ENCODE peak calls at places on chromosome 14, in five cellular contexts. A is A549, L is WTC11, J is K562, B is GM12878. W is an unnamed sample.

GRCh38 chr14:56422703-56423213 is 156.8 kb upstream of the TMEM260 start:
- DNase-seq in J (peak; percentile 20), L (peak; percentile 15), B (no peak), A (peak; percentile 55), W (peak; percentile 21)

GRCh38 chr14:91237219-91237618 is 7.3 kb downstream of the GPR68 start:
- DNase-seq in L (no peak), B (no peak), A (no peak), J (no peak), W (no peak)

GRCh38 chr14:50835280-50835679 is 4.3 kb upstream of the NIN start:
- DNase-seq in B (peak; percentile 79), A (no peak), L (no peak), J (no peak), W (peak; percentile 61)

GRCh38 chr14:75917322-75918251 is 64.2 kb downstream of the TGFB3 start:
- DNase-seq in B (no peak), L (no peak), J (no peak), A (no peak), W (no peak)

GRCh38 chr14:24665440-24665991 is 31.5 kb upstream of the GZMB start:
- DNase-seq in A (no peak), L (no peak), B (peak; percentile 77), J (no peak), W (no peak)

GRCh38 chr14:55951366-55952206 is 166.6 kb upstream of the PELI2 start:
- DNase-seq in L (no peak), B (no peak), A (no peak), J (no peak), W (no peak)

GRCh38 chr14:67934087-67934486 is 114.5 kb downstream of the RAD51B start:
- DNase-seq in A (peak; percentile 82), B (peak; percentile 42), J (peak; percentile 41), L (peak; percentile 28), W (peak; percentile 62)

GRCh38 chr14:89276424-89276975 is 140.5 kb downstream of the FOXN3 start:
- DNase-seq in J (no peak), B (peak; percentile 94), A (no peak), L (no peak), W (no peak)

GRCh38 chr14:34049769-34050168 is 98.9 kb upstream of the EGLN3 start:
- DNase-seq in B (no peak), L (no peak), A (no peak), J (no peak), W (no peak)

GRCh38 chr14:93160353-93160801 is 24.3 kb downstream of the MOAP1 start:
- DNase-seq in L (peak; percentile 29), B (no peak), A (peak; percentile 66), J (peak; percentile 62), W (no peak)

GRCh38 chr14:100617715-100618693 is 30.8 kb upstream of the BEGAIN start:
- DNase-seq in J (no peak), A (no peak), L (no peak), B (no peak), W (no peak)
- TF ChIP-seq ESRRA in J (no peak), A (no peak), L (no peak), B (no peak), W (no peak)

DNA sequence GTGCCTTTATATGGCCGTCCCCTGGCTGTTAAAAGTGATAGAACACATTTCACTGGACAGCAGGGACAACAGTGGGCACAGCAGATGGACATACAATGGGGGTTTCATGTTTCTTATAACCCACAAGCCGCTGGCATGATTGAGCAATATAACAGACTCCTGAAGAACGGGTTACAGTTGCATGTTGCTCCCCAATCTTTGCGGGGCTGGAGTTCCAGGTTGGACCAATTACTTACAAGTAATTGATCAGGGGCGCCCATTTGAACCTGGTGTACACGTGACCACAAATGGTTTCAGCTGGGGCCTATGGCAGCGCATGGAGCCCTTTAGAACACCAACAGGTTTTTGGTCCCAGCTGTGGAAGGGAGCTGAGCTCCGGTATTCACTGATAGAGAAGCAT is 13.1 kb upstream of the RNASE12 start:
- DNase-seq in A (no peak), B (no peak), L (no peak), J (no peak), W (no peak)
- TF ChIP-seq ESRRA in A (no peak), B (no peak), L (no peak), J (no peak), W (no peak)

DNA sequence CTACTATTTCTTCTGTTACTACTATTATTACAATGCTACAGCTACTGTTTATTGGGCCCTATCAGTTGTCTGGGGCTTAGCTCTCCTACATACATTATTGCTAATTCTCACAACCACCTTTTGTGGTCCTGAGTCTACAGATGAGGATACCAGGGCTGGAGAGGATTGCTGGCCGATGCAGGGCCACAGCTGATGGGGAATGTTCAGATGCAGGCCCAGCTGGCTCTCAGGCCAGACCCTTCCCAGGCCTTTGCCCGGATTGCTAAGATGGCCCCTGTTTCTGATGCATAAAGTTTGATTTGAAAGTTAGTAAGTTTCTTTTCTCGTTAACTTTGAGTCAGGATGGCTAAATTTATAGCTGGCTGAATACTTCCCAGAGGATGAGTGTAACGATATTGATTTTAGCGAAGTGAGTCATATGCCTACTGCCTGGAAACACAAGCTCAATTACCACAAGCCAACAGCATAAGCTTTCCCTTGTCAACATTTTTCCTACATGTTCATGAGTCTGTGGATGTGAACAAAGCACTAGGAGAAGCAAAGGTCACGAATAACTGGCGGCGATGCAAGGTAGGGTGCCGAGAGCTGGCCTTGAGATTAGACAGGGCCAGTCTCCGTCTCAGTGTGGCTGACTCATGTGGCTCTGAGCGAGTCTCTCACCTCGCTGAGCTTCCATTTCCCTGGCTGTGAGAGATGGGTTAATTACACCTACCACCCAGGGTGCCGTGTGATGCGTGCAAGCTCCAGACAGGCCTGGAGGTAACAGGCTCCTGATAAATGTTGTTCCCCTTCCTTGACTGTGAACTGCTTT is 111.0 kb downstream of the BEGAIN start:
- DNase-seq in A (peak; percentile 78), B (no peak), L (no peak), J (peak; percentile 10), W (peak; percentile 95)
- TF ChIP-seq ESRRA in A (no peak), B (no peak), L (no peak), J (no peak), W (peak; percentile 67)

DNA sequence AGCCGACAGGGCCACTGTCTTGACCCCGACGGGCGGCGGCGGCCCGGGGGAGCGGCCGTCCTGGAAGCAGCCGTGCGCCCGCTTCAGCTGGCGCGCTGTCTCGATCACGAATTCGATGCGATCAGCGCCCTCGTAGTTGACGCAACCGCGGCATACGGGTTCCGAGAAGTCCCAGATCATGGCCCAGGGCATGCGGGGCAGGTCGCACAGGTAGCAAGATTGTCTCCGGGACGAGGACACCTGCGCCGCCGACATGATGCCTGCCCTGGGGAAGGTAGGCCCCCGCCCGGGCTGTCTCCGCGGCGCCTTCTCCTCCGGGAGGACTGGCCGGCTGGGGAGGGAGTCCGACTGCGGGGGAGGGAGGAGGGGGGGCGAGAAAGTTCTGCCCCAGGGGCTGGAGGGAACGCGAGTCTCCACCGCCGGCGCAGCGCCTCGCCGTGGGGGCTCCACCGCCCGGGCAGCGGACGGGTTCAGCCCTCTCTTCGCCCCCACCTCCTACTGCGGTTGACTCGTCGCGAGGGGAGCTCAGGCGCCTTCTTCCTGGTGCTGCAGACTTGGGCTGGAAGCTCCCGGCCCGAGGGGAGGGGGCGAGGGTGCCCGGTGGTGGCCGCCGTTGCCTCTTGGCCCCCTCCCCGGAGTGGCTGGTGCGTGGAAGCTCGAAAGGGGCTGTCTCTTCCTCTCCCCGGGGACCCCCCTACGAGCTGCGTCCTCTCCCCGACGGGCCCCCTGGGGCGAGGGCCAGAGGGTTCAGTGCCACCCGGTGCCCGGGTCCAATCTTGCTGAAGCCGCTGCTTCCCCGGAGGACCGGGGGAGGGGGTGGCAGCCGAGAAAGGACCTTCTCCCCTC is 747 bp downstream of the IRF2BPL start:
- DNase-seq in A (peak; percentile 65), L (peak; percentile 58), J (peak; percentile 79), B (no peak), W (no peak)
- TF ChIP-seq ESRRA in A (no peak), L (peak; percentile 8), J (no peak), B (no peak), W (no peak)

DNA sequence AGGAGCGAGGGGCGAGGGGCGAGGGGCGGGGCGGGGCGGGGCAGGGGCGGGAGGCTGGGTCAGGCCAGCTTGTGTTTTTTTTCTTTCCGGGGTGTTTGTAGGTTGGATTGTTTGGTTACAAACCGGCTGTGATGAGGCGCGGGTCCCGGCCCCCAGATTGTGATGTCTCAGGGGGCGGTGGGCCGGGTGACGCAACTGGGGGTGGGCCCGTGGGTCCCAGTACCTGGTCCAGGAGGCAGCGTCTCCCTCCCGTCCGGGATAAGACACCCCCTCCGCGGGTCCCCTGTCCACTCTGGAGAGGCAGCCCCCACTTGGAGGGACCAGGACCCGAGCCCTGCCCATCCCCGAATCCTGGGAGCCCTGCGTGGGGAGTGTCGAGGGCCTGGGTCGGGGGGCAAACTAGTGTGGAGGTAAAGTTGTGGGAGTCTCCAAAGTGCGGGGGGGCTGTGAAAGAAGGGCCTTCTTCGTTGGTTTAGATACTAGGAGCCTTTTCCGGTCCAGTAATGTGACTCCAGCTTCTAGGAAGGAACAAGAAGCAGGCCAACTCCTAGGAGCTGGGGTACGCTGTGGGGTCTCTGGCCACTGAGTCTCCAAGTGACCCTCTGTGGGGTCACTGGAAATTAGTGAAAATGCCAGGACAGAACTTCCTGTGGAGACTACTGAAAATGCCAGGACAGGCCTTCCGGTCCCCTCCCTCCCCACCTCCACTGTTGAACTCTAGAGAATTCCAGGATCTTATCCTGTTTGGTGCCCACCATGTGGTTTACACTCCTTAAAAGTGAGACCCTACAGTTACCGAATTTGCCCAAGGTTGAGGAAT is 578 bp upstream of the CLMN start:
- DNase-seq in L (peak; percentile 21), A (no peak), J (peak; percentile 9), B (no peak), W (no peak)
- TF ChIP-seq ESRRA in L (no peak), A (no peak), J (no peak), B (no peak), W (no peak)

GRCh38 chr14:86794689-86795088 is 1198.3 kb downstream of the GALC start:
- DNase-seq in L (no peak), A (no peak), J (no peak), B (no peak), W (no peak)

GRCh38 chr14:86798330-86798729 is 1194.7 kb downstream of the GALC start:
- DNase-seq in L (no peak), A (no peak), B (no peak), J (no peak), W (no peak)

GRCh38 chr14:86799244-86799647 is 1193.7 kb downstream of the GALC start:
- DNase-seq in J (no peak), L (no peak), B (no peak), A (no peak), W (peak; percentile 72)

GRCh38 chr14:86797075-86797351 is 1196.0 kb downstream of the GALC start:
- DNase-seq in B (no peak), L (no peak), A (no peak), J (no peak), W (no peak)

GRCh38 chr14:86796221-86797074 is 1196.5 kb downstream of the GALC start:
- DNase-seq in J (no peak), A (no peak), L (no peak), B (no peak), W (peak; percentile 69)
- TF ChIP-seq ESRRA in J (no peak), A (no peak), L (no peak), B (no peak), W (no peak)